ENCODE peak calls at places on chromosomes 4 and X, in five cellular contexts. S is suprapubic skin; J is SK-N-SH; V is lung; C is CD8-positive, alpha-beta memory T cell. E is an unnamed sample. For H3K4me1, H3K27me3 and H3K36me3, the result is how much of the 10 kb centered on the place peaks cover.

GRCh38 chr4:153593166-153593565 is 90.9 kb upstream of the TLR2 start:
- DNase-seq in C (no peak), V (no peak), S (no peak), J (no peak), E (no peak)

GRCh38 chr4:189773909-189774308 is 166.8 kb upstream of the FRG1 start:
- DNase-seq in V (no peak), S (no peak), C (no peak), J (no peak), E (no peak)

GRCh38 chrX:13013353-13014110 is 30.9 kb downstream of the FAM9C start:
- DNase-seq in J (no peak), C (peak), S (no peak), V (no peak), E (no peak)

GRCh38 chr4:15042529-15043167 is 40.4 kb downstream of the CPEB2 start:
- DNase-seq in V (no peak), S (no peak), C (no peak), J (no peak), E (no peak)

GRCh38 chr4:111959202-111959601 is 186.1 kb upstream of the FAM241A start:
- DNase-seq in J (no peak), V (no peak), C (no peak), S (no peak), E (no peak)

GRCh38 chr4:129092636-129093172 is 635 bp downstream of the SCLT1 start:
- DNase-seq in C (no peak), J (no peak), V (no peak), S (no peak), E (no peak)

GRCh38 chrX:329291-329910 is 10.8 kb upstream of the GTPBP6 start:
- DNase-seq in J (no peak), C (no peak), V (no peak), S (peak), E (no peak)

GRCh38 chrX:53654378-53654777 is 32.1 kb downstream of the HUWE1 start:
- DNase-seq in S (no peak), V (no peak), J (no peak), C (no peak), E (no peak)

GRCh38 chr4:146407669-146408084 is 114.1 kb downstream of the SLC10A7 start:
- DNase-seq in C (no peak), S (no peak), J (no peak), V (no peak), E (no peak)

GRCh38 chrX:14964500-14964899 is 91.3 kb downstream of the MOSPD2 start:
- DNase-seq in C (no peak), S (no peak), J (no peak), V (no peak), E (no peak)

GRCh38 chrX:143853488-143853887 is 30.4 kb upstream of the UBE2NL start:
- DNase-seq in S (no peak), V (no peak), J (no peak), C (no peak), E (no peak)

GRCh38 chr4:1808851-1809753 is 16.0 kb downstream of the FGFR3 start:
- DNase-seq in J (no peak), C (no peak), S (no peak), V (no peak), E (no peak)

GRCh38 chr4:147749811-147750321 is 18.0 kb downstream of the ARHGAP10 start:
- DNase-seq in S (no peak), J (no peak), C (no peak), V (no peak), E (no peak)

GRCh38 chrX:420496-421223 is 34.0 kb upstream of the PPP2R3B start:
- DNase-seq in S (no peak), C (no peak), J (no peak), V (no peak), E (no peak)

GRCh38 chr4:119632216-119632615 is 3.6 kb upstream of the PDE5A start:
- DNase-seq in S (no peak), J (no peak), C (no peak), V (no peak), E (no peak)

GRCh38 chrX:72630185-72630584 is 57.5 kb upstream of the HDAC8 start:
- DNase-seq in C (no peak), V (no peak), S (no peak), J (no peak), E (no peak)

GRCh38 chr4:125735107-125735506 is 420.4 kb downstream of the FAT4 start:
- DNase-seq in J (peak), C (no peak), S (no peak), V (peak), E (peak)

GRCh38 chr4:155543126-155543765 is 123.4 kb upstream of the GUCY1A1 start:
- DNase-seq in V (no peak), S (no peak), C (no peak), J (no peak), E (peak)

GRCh38 chrX:73562986-73563739 is at the start of gene CHIC1:
- DNase-seq in C (peak), J (peak), V (peak), S (peak), E (peak)

GRCh38 chr4:105422207-105422920 is 51.5 kb downstream of the PPA2 start:
- DNase-seq in J (no peak), C (no peak), S (no peak), V (no peak), E (no peak)

GRCh38 chr4:76718806-76719205 is 179.1 kb downstream of the SOWAHB start:
- DNase-seq in V (no peak), J (no peak), S (no peak), C (no peak), E (no peak)
- H3K4me1 ChIP-seq in V (under half), J (under half), S (under half), C (under half), E (under half)

DNA sequence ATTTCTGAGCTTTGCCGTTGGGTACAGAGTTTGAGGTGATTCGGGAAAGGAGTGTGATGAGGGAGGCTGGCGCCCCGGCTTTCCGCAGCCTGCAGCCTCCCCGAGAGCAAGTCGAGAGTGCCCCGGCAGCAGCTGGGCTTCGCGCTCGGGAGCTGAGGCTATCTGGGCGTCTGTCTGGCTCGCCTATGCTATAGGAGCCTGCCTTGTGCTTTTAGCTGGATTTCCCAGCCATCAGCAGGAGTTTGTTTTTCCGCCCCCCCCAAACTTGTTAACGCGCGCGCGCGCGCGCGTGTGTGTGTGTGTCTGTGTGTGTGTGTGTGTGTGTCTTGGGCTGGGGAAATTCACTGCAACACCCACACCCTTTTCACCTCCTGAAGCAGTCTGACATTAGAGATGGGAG is 765 bp upstream of the DGKK start:
- DNase-seq in C (no peak), S (no peak), V (no peak), J (peak), E (no peak)
- H3K27me3 ChIP-seq in C (under half), S (half or more), V (under half), J (under half), E (under half)

GRCh38 chr4:2914220-2915126 is 48.7 kb downstream of the NOP14 start:
- DNase-seq in S (peak), C (peak), V (peak), J (no peak), E (no peak)
- H3K36me3 ChIP-seq in S (half or more), C (under half), V (under half), J (under half), E (under half)

GRCh38 chr4:7898385-7898784 is 41.3 kb downstream of the AFAP1 start:
- DNase-seq in S (no peak), J (no peak), C (no peak), V (no peak), E (no peak)
- H3K4me1 ChIP-seq in S (under half), J (half or more), C (under half), V (under half), E (under half)

DNA sequence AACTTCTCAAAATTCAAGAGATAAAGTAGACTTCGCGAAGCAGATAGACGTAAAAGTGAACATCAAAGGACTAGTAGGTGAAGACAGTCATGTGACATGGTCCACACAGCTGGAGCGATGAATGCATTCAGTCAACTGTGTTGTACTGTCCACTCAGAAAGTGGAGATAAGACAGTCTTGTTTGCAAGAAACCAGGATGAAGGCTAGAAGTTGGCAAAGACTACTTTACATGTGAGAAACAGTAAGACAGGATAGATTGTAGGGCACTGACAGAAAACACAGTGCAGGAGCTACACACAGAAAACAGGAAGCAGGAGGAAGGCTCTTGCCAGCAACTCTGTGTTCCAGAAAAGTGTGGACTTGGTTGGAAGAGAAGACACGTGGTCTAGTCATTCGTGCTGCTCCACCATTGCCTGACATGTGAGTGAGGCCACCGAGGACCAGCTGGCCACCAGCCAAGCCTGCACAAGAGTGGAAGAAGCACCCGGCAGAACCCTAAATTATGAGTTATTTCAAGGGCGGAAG is 78.9 kb downstream of the FAT1 start:
- DNase-seq in S (no peak), J (no peak), C (no peak), V (no peak), E (no peak)
- H3K27me3 ChIP-seq in S (under half), J (under half), C (under half), V (under half), E (under half)

GRCh38 chr4:17358236-17358635 is 153.7 kb downstream of the QDPR start:
- DNase-seq in V (no peak), S (no peak), C (no peak), J (no peak), E (no peak)
- H3K36me3 ChIP-seq in V (under half), S (under half), C (under half), J (under half), E (under half)

GRCh38 chr4:81528979-81529378 is 57.3 kb upstream of the RASGEF1B start:
- DNase-seq in V (no peak), S (no peak), J (no peak), C (no peak), E (no peak)
- H3K4me1 ChIP-seq in V (under half), S (under half), J (under half), C (under half), E (under half)

GRCh38 chrX:120014354-120015129 is 62.9 kb downstream of the RHOXF2B start:
- DNase-seq in C (no peak), V (no peak), J (no peak), S (no peak), E (no peak)
- H3K27me3 ChIP-seq in C (under half), V (under half), J (half or more), S (under half), E (under half)

DNA sequence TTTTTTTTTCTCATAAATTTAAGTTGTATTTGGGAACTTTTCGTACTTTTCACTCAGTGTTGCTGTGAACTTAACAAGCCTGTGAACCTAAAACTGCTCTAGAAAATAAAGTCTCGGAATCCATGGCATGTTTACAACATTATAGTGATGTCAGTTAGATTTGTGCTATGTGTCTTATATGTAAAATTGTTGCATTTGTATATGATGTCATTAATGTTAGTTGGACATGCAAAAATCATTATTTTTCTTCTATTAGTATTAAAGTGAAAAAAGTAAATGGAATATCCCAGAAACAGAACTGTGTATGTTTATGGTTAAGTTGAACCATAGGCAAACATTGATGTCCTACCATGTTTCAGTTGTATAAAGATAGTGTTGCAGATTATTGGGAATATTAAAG is 85.2 kb downstream of the STIM2 start:
- DNase-seq in J (no peak), V (no peak), C (no peak), S (no peak), E (no peak)
- H3K36me3 ChIP-seq in J (under half), V (under half), C (under half), S (under half), E (under half)

GRCh38 chr4:80254114-80254513 is 12.3 kb upstream of the FGF5 start:
- DNase-seq in J (no peak), C (no peak), V (no peak), S (no peak), E (no peak)
- H3K4me1 ChIP-seq in J (under half), C (under half), V (under half), S (under half), E (under half)

E was measured in SJSA1.